ENCODE peak calls at places on chromosomes 5 and 9, in six cellular contexts. L is retina; R is ureter; J is SW 1271; N is WERI-Rb-1; W is stimulated activated CD8-positive, alpha-beta memory T cell treated with anti-CD3 and anti-CD28 coated beads, Interleukin-4, amount 100 ng/mL, for 1 hour. H is an unnamed sample.

GRCh38 chr9:111743275-111743674 is 51.5 kb downstream of the SHOC1 start:
- DNase-seq in L (no peak), R (no peak), N (no peak), J (peak; percentile 85), W (no peak), H (no peak)

GRCh38 chr5:130514984-130515690 is 610.9 kb downstream of the CHSY3 start:
- DNase-seq in J (peak; percentile 74), R (no peak), L (no peak), W (no peak), N (no peak), H (no peak)

GRCh38 chr9:20573023-20573422 is 49.3 kb downstream of the MLLT3 start:
- DNase-seq in N (no peak), W (no peak), J (no peak), R (no peak), L (no peak), H (no peak)

GRCh38 chr9:127854169-127854833 is at the start of gene ENG:
- DNase-seq in N (no peak), R (peak; percentile 87), L (no peak), J (peak; percentile 25), W (no peak), H (peak; percentile 66)

GRCh38 chr9:69674112-69674511 is 1.9 kb upstream of the APBA1 start:
- DNase-seq in J (no peak), W (no peak), N (peak; percentile 33), R (no peak), L (no peak), H (no peak)

GRCh38 chr5:159616967-159617366 is 286.7 kb upstream of the IL12B start:
- DNase-seq in J (no peak), W (no peak), L (no peak), R (no peak), N (no peak), H (no peak)

GRCh38 chr5:151663617-151664322 is 22.9 kb downstream of the SPARC start:
- DNase-seq in R (no peak), J (no peak), L (no peak), W (no peak), N (no peak), H (no peak)

GRCh38 chr5:90747175-90747574 is 188.6 kb downstream of the ADGRV1 start:
- DNase-seq in R (no peak), N (no peak), W (no peak), L (no peak), J (no peak), H (no peak)

GRCh38 chr5:24135536-24135935 is 509.2 kb downstream of the CDH10 start:
- DNase-seq in J (no peak), N (no peak), R (no peak), W (no peak), L (no peak), H (no peak)

GRCh38 chr5:168188182-168188581 is 103.3 kb upstream of the WWC1 start:
- DNase-seq in N (no peak), R (no peak), J (no peak), W (no peak), L (no peak), H (no peak)

GRCh38 chr9:86202338-86202882 is 57.0 kb downstream of the C9orf153 start:
- DNase-seq in N (peak; percentile 15), L (peak; percentile 50), J (peak; percentile 6), R (no peak), W (no peak), H (no peak)

GRCh38 chr9:37760416-37761165 is 7.0 kb downstream of the TRMT10B start:
- DNase-seq in N (no peak), J (no peak), R (no peak), L (no peak), W (no peak), H (no peak)

GRCh38 chr5:73426034-73426433 is 22.5 kb downstream of the FOXD1 start:
- DNase-seq in L (no peak), N (no peak), R (no peak), J (no peak), W (no peak), H (no peak)

GRCh38 chr5:45694255-45694834 is 1.8 kb downstream of the HCN1 start:
- DNase-seq in W (no peak), J (no peak), L (peak; percentile 25), R (no peak), N (no peak), H (no peak)

GRCh38 chr5:170138273-170138672 is 32.6 kb downstream of the FOXI1 start:
- DNase-seq in W (no peak), R (no peak), J (no peak), L (no peak), N (no peak), H (no peak)

GRCh38 chr5:74035521-74035937 is 409.5 kb downstream of the ARHGEF28 start:
- DNase-seq in J (no peak), L (no peak), W (no peak), R (peak; percentile 55), N (peak; percentile 38), H (peak; percentile 51)

GRCh38 chr5:73323466-73323865 is 125.1 kb downstream of the FOXD1 start:
- DNase-seq in L (no peak), W (no peak), J (no peak), N (no peak), R (no peak), H (no peak)

GRCh38 chr9:23555849-23556248 is 270.2 kb downstream of the ELAVL2 start:
- DNase-seq in W (no peak), J (no peak), L (peak; percentile 64), R (no peak), N (no peak), H (no peak)

GRCh38 chr9:13688990-13689600 is 409.6 kb upstream of the MPDZ start:
- DNase-seq in N (peak; percentile 29), J (no peak), W (no peak), R (no peak), L (no peak), H (no peak)

GRCh38 chr9:108258640-108259039 is 597.1 kb downstream of the ACTL7B start:
- DNase-seq in J (no peak), W (no peak), L (no peak), R (no peak), N (no peak), H (no peak)